ENCODE peak calls at places on chromosomes 4 and X, in six cellular contexts. Z is EL; M is activated naive CD8-positive, alpha-beta T cell treated with anti-CD3 and anti-CD28 coated beads, Interleukin-2, amount 10 ng/mL, durations not matched to agents 7 days and 5 days; Y is fibroblast of mammary gland; A is CD4-positive, alpha-beta memory T cell; C is nucleus accumbens. H is an unnamed sample.

GRCh38 chr4:164871673-164872072 is 5.3 kb upstream of the APELA start:
- DNase-seq in Z (no peak), C (no peak), M (no peak), Y (no peak), A (no peak), H (no peak)

GRCh38 chr4:20422398-20422797 is 170.7 kb downstream of the SLIT2 start:
- DNase-seq in Y (peak), M (no peak), C (peak), Z (peak), A (peak), H (peak)

GRCh38 chr4:184286346-184286745 is 68.7 kb upstream of the ENPP6 start:
- DNase-seq in C (no peak), Y (no peak), M (no peak), Z (no peak), A (no peak), H (no peak)

GRCh38 chr4:118746251-118746919 is 61.2 kb downstream of the METTL14 start:
- DNase-seq in C (no peak), A (no peak), Y (no peak), Z (no peak), M (no peak), H (no peak)

GRCh38 chrX:54181196-54181953 is 1.7 kb downstream of the FAM120C start:
- DNase-seq in A (no peak), M (no peak), C (peak), Y (peak), Z (peak), H (no peak)

GRCh38 chr4:84678976-84679744 is 96.2 kb downstream of the CDS1 start:
- DNase-seq in Z (no peak), M (no peak), A (no peak), C (no peak), Y (peak), H (no peak)

GRCh38 chr4:26048378-26048882 is 134.4 kb downstream of the SMIM20 start:
- DNase-seq in M (no peak), C (no peak), A (no peak), Y (peak), Z (peak), H (peak)

GRCh38 chr4:110618091-110619000 is 4.5 kb downstream of the PITX2 start:
- DNase-seq in A (no peak), C (no peak), Y (no peak), Z (no peak), M (peak), H (no peak)

GRCh38 chr4:103091601-103092223 is 7.9 kb downstream of the BDH2 start:
- DNase-seq in A (peak), Y (peak), Z (peak), M (no peak), C (peak), H (no peak)

GRCh38 chr4:105150511-105150910 is 3.8 kb downstream of the TET2 start:
- DNase-seq in Z (no peak), A (no peak), Y (no peak), C (no peak), M (no peak), H (no peak)

GRCh38 chr4:56444719-56445118 is 8.7 kb downstream of the PAICS start:
- DNase-seq in Z (no peak), Y (no peak), M (no peak), C (no peak), A (no peak), H (no peak)

GRCh38 chr4:19689511-19689910 is 562.2 kb upstream of the SLIT2 start:
- DNase-seq in M (no peak), Z (peak), Y (peak), C (no peak), A (no peak), H (no peak)

GRCh38 chr4:152605641-152606304 is 69.9 kb upstream of the FBXW7 start:
- DNase-seq in Z (peak), A (no peak), M (no peak), Y (peak), C (peak), H (no peak)

GRCh38 chr4:182085051-182085480 is 158.1 kb upstream of the TENM3 start:
- DNase-seq in Z (peak), M (no peak), C (no peak), Y (no peak), A (no peak), H (no peak)

GRCh38 chr4:52714597-52715254 is 36.5 kb downstream of the ERVMER34-1 start:
- DNase-seq in A (no peak), C (no peak), Z (no peak), M (no peak), Y (peak), H (no peak)

GRCh38 chr4:135418353-135418752 is 1216.8 kb upstream of the PABPC4L start:
- DNase-seq in C (no peak), A (no peak), Z (peak), Y (no peak), M (no peak), H (no peak)

GRCh38 chr4:122632396-122633143 is 11.7 kb upstream of the IL21 start:
- DNase-seq in Y (peak), M (no peak), Z (no peak), C (no peak), A (no peak), H (no peak)

GRCh38 chrX:72714471-72714916 is 388 bp upstream of the PHKA1 start:
- DNase-seq in C (peak), Z (peak), Y (peak), M (peak), A (no peak), H (peak)

GRCh38 chr4:184778325-184778724 is 44.4 kb upstream of the CENPU start:
- DNase-seq in Z (no peak), A (no peak), Y (no peak), M (no peak), C (no peak), H (no peak)

GRCh38 chr4:145195167-145195952 is 15.0 kb upstream of the OTUD4 start:
- DNase-seq in C (no peak), Y (no peak), Z (no peak), A (no peak), M (no peak), H (no peak)

GRCh38 chr4:40630335-40631021 is 814 bp upstream of the RBM47 start:
- DNase-seq in Z (no peak), C (no peak), Y (no peak), A (no peak), M (peak), H (no peak)

GRCh38 chr4:38067499-38067898 is 107.3 kb downstream of the PTTG2 start:
- DNase-seq in Z (no peak), Y (no peak), C (no peak), A (no peak), M (no peak), H (no peak)

GRCh38 chr4:174157106-174157607 is 126.3 kb downstream of the FBXO8 start:
- DNase-seq in M (no peak), A (no peak), Z (no peak), C (no peak), Y (no peak), H (no peak)

GRCh38 chrX:129613596-129613995 is 41.2 kb downstream of the APLN start:
- DNase-seq in Y (no peak), M (no peak), A (peak), C (no peak), Z (no peak), H (no peak)

GRCh38 chr4:149718500-149718899 is 97.1 kb downstream of the IQCM start:
- DNase-seq in A (no peak), Y (no peak), M (no peak), Z (no peak), C (no peak), H (no peak)

GRCh38 chr4:83114576-83114975 is at the start of gene PLAC8:
- DNase-seq in Z (peak), C (no peak), A (peak), Y (no peak), M (no peak), H (no peak)

GRCh38 chrX:17552251-17552650 is 177.3 kb downstream of the NHS start:
- DNase-seq in A (no peak), M (no peak), Y (peak), C (no peak), Z (peak), H (no peak)

GRCh38 chrX:40685352-40685918 is 38.1 kb upstream of the CXorf38 start:
- DNase-seq in M (no peak), Y (no peak), Z (no peak), C (no peak), A (no peak), H (no peak)

GRCh38 chr4:61527886-61528285 is 327.8 kb downstream of the ADGRL3 start:
- DNase-seq in A (no peak), Y (no peak), C (no peak), Z (no peak), M (no peak), H (no peak)

GRCh38 chr4:183182873-183183725 is 84.0 kb downstream of the WWC2 start:
- DNase-seq in C (no peak), A (peak), Z (peak), Y (peak), M (no peak), H (no peak)

GRCh38 chrX:18640686-18641085 is 31.2 kb downstream of the RS1 start:
- DNase-seq in C (no peak), M (no peak), A (no peak), Y (no peak), Z (no peak), H (no peak)

GRCh38 chrX:109997786-109998452 is 5.0 kb upstream of the TMEM164 start:
- DNase-seq in A (no peak), C (no peak), Z (no peak), Y (no peak), M (no peak), H (no peak)

GRCh38 chr4:2336659-2337058 is 74.8 kb upstream of the MXD4 start:
- DNase-seq in A (no peak), M (no peak), C (no peak), Y (no peak), Z (no peak), H (no peak)

GRCh38 chr4:7779194-7779768 is 160.4 kb downstream of the AFAP1 start:
- DNase-seq in M (no peak), A (no peak), Z (no peak), C (no peak), Y (peak), H (no peak)

GRCh38 chr4:121736735-121737351 is 28.1 kb downstream of the SMIM43 start:
- DNase-seq in C (no peak), A (peak), Z (peak), Y (peak), M (no peak), H (peak)

GRCh38 chrX:10015711-10016515 is 48.8 kb downstream of the CLDN34 start:
- DNase-seq in M (peak), Z (peak), C (no peak), A (peak), Y (no peak), H (no peak)

GRCh38 chrX:139766545-139766983 is 58.6 kb upstream of the MCF2 start:
- DNase-seq in A (peak), C (no peak), Y (no peak), M (peak), Z (no peak), H (no peak)

GRCh38 chr4:55947254-55947882 is 1.4 kb upstream of the CEP135 start:
- DNase-seq in Y (no peak), Z (peak), A (no peak), C (no peak), M (no peak), H (peak)

H was measured in smooth muscle cell of the brain vasculature.